ENCODE peak calls at places on chromosomes 11 and 22, in ten cellular contexts. One of them, this sample, is unnamed.

GRCh38 chr11:46906596-46906995 is 11.8 kb downstream of the LRP4 start:
- DNase-seq in LNCaP clone FGC: no peak
- DNase-seq in WTC11: peak
- DNase-seq in IMR-90: peak
- DNase-seq in B cell: no peak
- DNase-seq in heart left ventricle: no peak
- DNase-seq in fibroblast of the aortic adventitia: peak
- DNase-seq in HCT116: no peak
- DNase-seq in NB4: no peak
- DNase-seq in endodermal cell: peak
- DNase-seq in this sample: no peak

GRCh38 chr22:39244496-39245129 is at the start of gene PDGFB:
- DNase-seq in LNCaP clone FGC: no peak
- DNase-seq in WTC11: no peak
- DNase-seq in IMR-90: no peak
- DNase-seq in B cell: no peak
- DNase-seq in heart left ventricle: peak
- DNase-seq in fibroblast of the aortic adventitia: no peak
- DNase-seq in HCT116: no peak
- DNase-seq in NB4: peak
- DNase-seq in endodermal cell: peak
- DNase-seq in this sample: no peak

GRCh38 chr22:46578824-46579561 is 41.2 kb upstream of the GRAMD4 start:
- DNase-seq in LNCaP clone FGC: no peak
- DNase-seq in WTC11: no peak
- DNase-seq in IMR-90: peak
- DNase-seq in B cell: no peak
- DNase-seq in heart left ventricle: peak
- DNase-seq in fibroblast of the aortic adventitia: peak
- DNase-seq in HCT116: no peak
- DNase-seq in NB4: peak
- DNase-seq in endodermal cell: peak
- DNase-seq in this sample: no peak

GRCh38 chr11:17129003-17129402 is 51.5 kb upstream of the RPS13 start:
- DNase-seq in LNCaP clone FGC: no peak
- DNase-seq in WTC11: no peak
- DNase-seq in IMR-90: peak
- DNase-seq in B cell: no peak
- DNase-seq in heart left ventricle: no peak
- DNase-seq in fibroblast of the aortic adventitia: no peak
- DNase-seq in HCT116: no peak
- DNase-seq in NB4: no peak
- DNase-seq in endodermal cell: no peak
- DNase-seq in this sample: peak

GRCh38 chr11:103631841-103632240 is 404.6 kb upstream of the DDI1 start:
- DNase-seq in LNCaP clone FGC: no peak
- DNase-seq in WTC11: no peak
- DNase-seq in IMR-90: no peak
- DNase-seq in B cell: no peak
- DNase-seq in heart left ventricle: no peak
- DNase-seq in fibroblast of the aortic adventitia: peak
- DNase-seq in HCT116: no peak
- DNase-seq in NB4: no peak
- DNase-seq in endodermal cell: no peak
- DNase-seq in this sample: no peak

GRCh38 chr11:31827458-31828206 is 16.5 kb upstream of the PAX6 start:
- DNase-seq in LNCaP clone FGC: no peak
- DNase-seq in WTC11: no peak
- DNase-seq in IMR-90: peak
- DNase-seq in B cell: no peak
- DNase-seq in heart left ventricle: no peak
- DNase-seq in fibroblast of the aortic adventitia: no peak
- DNase-seq in HCT116: no peak
- DNase-seq in NB4: no peak
- DNase-seq in endodermal cell: no peak
- DNase-seq in this sample: no peak

GRCh38 chr11:61609970-61610347 is 29.1 kb upstream of the SYT7 start:
- DNase-seq in LNCaP clone FGC: no peak
- DNase-seq in WTC11: peak
- DNase-seq in IMR-90: no peak
- DNase-seq in B cell: no peak
- DNase-seq in heart left ventricle: no peak
- DNase-seq in fibroblast of the aortic adventitia: no peak
- DNase-seq in HCT116: no peak
- DNase-seq in NB4: peak
- DNase-seq in endodermal cell: peak
- DNase-seq in this sample: no peak

GRCh38 chr22:36873614-36874308 is 13.0 kb downstream of the NCF4 start:
- DNase-seq in LNCaP clone FGC: no peak
- DNase-seq in WTC11: peak
- DNase-seq in IMR-90: peak
- DNase-seq in B cell: no peak
- DNase-seq in heart left ventricle: no peak
- DNase-seq in fibroblast of the aortic adventitia: peak
- DNase-seq in HCT116: peak
- DNase-seq in NB4: peak
- DNase-seq in endodermal cell: peak
- DNase-seq in this sample: peak

GRCh38 chr22:19482297-19482696 is 2.6 kb downstream of the CDC45 start:
- DNase-seq in LNCaP clone FGC: no peak
- DNase-seq in WTC11: no peak
- DNase-seq in IMR-90: no peak
- DNase-seq in B cell: no peak
- DNase-seq in heart left ventricle: no peak
- DNase-seq in fibroblast of the aortic adventitia: no peak
- DNase-seq in HCT116: no peak
- DNase-seq in NB4: no peak
- DNase-seq in endodermal cell: no peak
- DNase-seq in this sample: no peak

GRCh38 chr11:128931661-128932060 is 11.0 kb downstream of the TP53AIP1 start:
- DNase-seq in LNCaP clone FGC: no peak
- DNase-seq in WTC11: no peak
- DNase-seq in IMR-90: no peak
- DNase-seq in B cell: no peak
- DNase-seq in heart left ventricle: no peak
- DNase-seq in fibroblast of the aortic adventitia: no peak
- DNase-seq in HCT116: no peak
- DNase-seq in NB4: no peak
- DNase-seq in endodermal cell: no peak
- DNase-seq in this sample: no peak

GRCh38 chr22:50571264-50572175 is 6.7 kb downstream of the CPT1B start:
- DNase-seq in LNCaP clone FGC: no peak
- DNase-seq in WTC11: no peak
- DNase-seq in IMR-90: no peak
- DNase-seq in B cell: no peak
- DNase-seq in heart left ventricle: no peak
- DNase-seq in fibroblast of the aortic adventitia: no peak
- DNase-seq in HCT116: no peak
- DNase-seq in NB4: no peak
- DNase-seq in endodermal cell: no peak
- DNase-seq in this sample: no peak

GRCh38 chr11:33920838-33921613 is 29.1 kb upstream of the LMO2 start:
- DNase-seq in LNCaP clone FGC: no peak
- DNase-seq in WTC11: no peak
- DNase-seq in IMR-90: no peak
- DNase-seq in B cell: peak
- DNase-seq in heart left ventricle: no peak
- DNase-seq in fibroblast of the aortic adventitia: no peak
- DNase-seq in HCT116: no peak
- DNase-seq in NB4: peak
- DNase-seq in endodermal cell: no peak
- DNase-seq in this sample: no peak

GRCh38 chr22:16609548-16610261 is 17.1 kb upstream of the CCT8L2 start:
- DNase-seq in LNCaP clone FGC: no peak
- DNase-seq in WTC11: no peak
- DNase-seq in IMR-90: no peak
- DNase-seq in B cell: no peak
- DNase-seq in heart left ventricle: no peak
- DNase-seq in fibroblast of the aortic adventitia: no peak
- DNase-seq in HCT116: no peak
- DNase-seq in NB4: no peak
- DNase-seq in endodermal cell: no peak
- DNase-seq in this sample: no peak

GRCh38 chr11:70942593-70942992 is 309.8 kb downstream of the SHANK2 start:
- DNase-seq in LNCaP clone FGC: no peak
- DNase-seq in WTC11: peak
- DNase-seq in IMR-90: no peak
- DNase-seq in B cell: no peak
- DNase-seq in heart left ventricle: no peak
- DNase-seq in fibroblast of the aortic adventitia: no peak
- DNase-seq in HCT116: peak
- DNase-seq in NB4: peak
- DNase-seq in endodermal cell: peak
- DNase-seq in this sample: peak
- TF ChIP-seq CTCF in LNCaP clone FGC: peak
- TF ChIP-seq CTCF in WTC11: peak
- TF ChIP-seq CTCF in IMR-90: no peak
- TF ChIP-seq CTCF in B cell: peak
- TF ChIP-seq CTCF in heart left ventricle: no peak
- TF ChIP-seq CTCF in fibroblast of the aortic adventitia: peak
- TF ChIP-seq CTCF in HCT116: peak
- TF ChIP-seq CTCF in NB4: peak
- TF ChIP-seq CTCF in endodermal cell: peak
- TF ChIP-seq CTCF in this sample: peak

DNA sequence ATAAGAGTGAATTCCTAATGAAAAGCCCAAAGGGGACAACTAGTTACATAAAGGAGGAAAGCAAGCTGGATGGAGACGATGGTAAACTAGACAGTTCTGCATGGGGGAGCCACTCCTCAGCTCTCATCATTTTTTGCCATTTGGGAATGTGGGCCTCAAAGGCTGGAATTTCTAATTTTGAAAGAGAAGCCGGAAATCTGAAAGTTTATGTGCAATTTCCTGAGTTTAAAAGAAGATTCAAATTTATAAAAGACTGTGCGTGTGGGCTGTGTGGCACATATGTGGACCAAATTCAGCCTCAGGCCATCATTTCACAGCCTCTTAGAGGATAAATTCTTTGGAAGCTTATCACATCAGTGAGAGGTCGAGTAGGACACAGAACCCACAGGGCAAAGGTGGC is 18.3 kb upstream of the CRY2 start:
- DNase-seq in LNCaP clone FGC: no peak
- DNase-seq in WTC11: no peak
- DNase-seq in IMR-90: no peak
- DNase-seq in B cell: no peak
- DNase-seq in heart left ventricle: no peak
- DNase-seq in fibroblast of the aortic adventitia: no peak
- DNase-seq in HCT116: no peak
- DNase-seq in NB4: no peak
- DNase-seq in endodermal cell: no peak
- DNase-seq in this sample: no peak
- TF ChIP-seq CTCF in LNCaP clone FGC: no peak
- TF ChIP-seq CTCF in WTC11: no peak
- TF ChIP-seq CTCF in IMR-90: no peak
- TF ChIP-seq CTCF in B cell: no peak
- TF ChIP-seq CTCF in heart left ventricle: no peak
- TF ChIP-seq CTCF in fibroblast of the aortic adventitia: no peak
- TF ChIP-seq CTCF in HCT116: no peak
- TF ChIP-seq CTCF in NB4: no peak
- TF ChIP-seq CTCF in endodermal cell: no peak
- TF ChIP-seq CTCF in this sample: no peak

DNA sequence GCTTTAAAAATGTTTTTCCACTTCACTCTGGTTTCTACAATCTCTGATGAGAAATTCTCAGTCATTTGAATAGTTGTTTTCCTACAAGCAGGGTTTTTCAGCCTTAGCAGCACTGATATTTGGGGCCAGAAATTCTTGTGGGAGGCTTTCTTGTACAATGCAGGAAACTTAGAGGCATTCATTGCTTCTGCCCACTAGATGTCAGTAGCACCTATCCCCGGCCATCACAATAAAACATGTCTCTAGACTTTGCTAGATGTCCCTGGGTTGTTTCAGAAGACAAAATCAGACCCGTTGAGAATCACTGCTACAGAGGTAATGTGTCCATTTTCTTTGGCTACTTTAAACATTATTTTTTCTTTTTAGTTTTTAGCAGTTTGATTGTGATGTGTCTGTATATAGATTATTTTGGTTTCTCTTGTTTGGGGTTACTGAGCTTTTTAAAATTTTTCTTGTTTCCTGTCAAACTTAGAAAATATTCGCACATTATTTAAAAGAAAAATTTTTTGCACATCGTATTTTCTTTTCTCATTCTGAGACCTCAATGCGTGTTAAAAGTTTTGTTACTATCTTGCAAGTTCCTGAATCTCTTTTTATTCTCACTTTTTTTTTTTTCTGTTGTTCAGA is 60.8 kb upstream of the CCDC179 start:
- DNase-seq in LNCaP clone FGC: peak
- DNase-seq in WTC11: peak
- DNase-seq in IMR-90: peak
- DNase-seq in B cell: no peak
- DNase-seq in heart left ventricle: no peak
- DNase-seq in fibroblast of the aortic adventitia: peak
- DNase-seq in HCT116: no peak
- DNase-seq in NB4: peak
- DNase-seq in endodermal cell: peak
- DNase-seq in this sample: peak
- TF ChIP-seq CTCF in LNCaP clone FGC: peak
- TF ChIP-seq CTCF in WTC11: no peak
- TF ChIP-seq CTCF in IMR-90: peak
- TF ChIP-seq CTCF in B cell: peak
- TF ChIP-seq CTCF in heart left ventricle: peak
- TF ChIP-seq CTCF in fibroblast of the aortic adventitia: peak
- TF ChIP-seq CTCF in HCT116: no peak
- TF ChIP-seq CTCF in NB4: peak
- TF ChIP-seq CTCF in endodermal cell: peak
- TF ChIP-seq CTCF in this sample: peak

DNA sequence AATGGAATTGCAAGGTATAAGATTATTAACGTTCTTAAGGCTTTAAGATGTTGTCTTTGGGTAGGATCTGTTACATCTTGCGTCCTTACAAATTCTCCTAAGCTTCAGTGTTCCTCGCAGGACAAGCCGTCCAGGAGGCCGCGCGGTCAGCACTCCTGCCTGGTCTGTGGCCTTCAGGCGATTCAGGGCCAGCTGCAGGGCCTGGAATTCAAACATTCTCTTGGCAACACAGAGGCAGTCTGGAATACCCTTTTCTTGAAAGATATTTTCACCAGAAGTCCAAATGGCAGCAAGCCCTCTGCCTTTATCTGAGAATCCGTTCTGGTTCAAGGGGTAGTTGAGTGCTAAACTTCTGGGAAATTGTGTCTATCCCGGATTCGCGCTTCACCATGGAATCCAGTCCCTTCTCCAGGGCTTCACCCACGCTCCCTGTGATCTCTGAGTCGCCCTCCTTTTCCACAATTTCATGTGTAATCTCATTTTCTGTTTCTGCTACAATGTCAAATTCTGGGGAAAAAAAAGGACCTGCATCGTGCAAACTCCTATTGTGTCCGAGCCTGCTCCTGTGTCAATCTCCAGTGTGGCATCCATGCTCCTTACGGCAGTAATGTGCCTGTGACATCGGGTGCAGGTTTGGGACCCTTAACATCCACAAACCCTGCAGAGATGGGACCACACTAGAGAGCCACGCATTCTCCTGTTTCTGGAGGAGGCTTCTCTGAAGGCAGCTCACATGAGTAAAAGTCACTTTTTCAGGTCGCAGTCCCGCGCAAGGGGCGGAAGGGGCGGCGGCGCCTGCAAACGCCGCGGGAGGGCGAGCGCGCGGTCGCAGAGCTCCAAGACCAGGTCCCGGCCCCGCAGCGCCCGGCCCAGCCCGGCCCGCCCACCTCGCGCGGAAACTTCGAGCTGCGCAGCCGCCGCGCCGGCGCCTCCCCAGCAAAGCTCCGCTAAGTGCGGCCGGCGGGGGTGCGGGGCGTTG is 25.3 kb upstream of the SORL1 start:
- DNase-seq in LNCaP clone FGC: no peak
- DNase-seq in WTC11: peak
- DNase-seq in IMR-90: no peak
- DNase-seq in B cell: peak
- DNase-seq in heart left ventricle: peak
- DNase-seq in fibroblast of the aortic adventitia: no peak
- DNase-seq in HCT116: peak
- DNase-seq in NB4: peak
- DNase-seq in endodermal cell: peak
- DNase-seq in this sample: no peak
- TF ChIP-seq CTCF in LNCaP clone FGC: no peak
- TF ChIP-seq CTCF in WTC11: no peak
- TF ChIP-seq CTCF in IMR-90: no peak
- TF ChIP-seq CTCF in B cell: peak
- TF ChIP-seq CTCF in heart left ventricle: peak
- TF ChIP-seq CTCF in fibroblast of the aortic adventitia: no peak
- TF ChIP-seq CTCF in HCT116: no peak
- TF ChIP-seq CTCF in NB4: peak
- TF ChIP-seq CTCF in endodermal cell: peak
- TF ChIP-seq CTCF in this sample: no peak

This sample was measured in MCF 10A.